ENCODE peak calls at places on chromosomes 2 and 18, in seven cellular contexts. N is GM12892, S is B cell, G is NCI-H187 treated with DMSO at 0.1 percent for 48 hours, T is HT-29, Z is cardiac muscle cell, X is HS-5. W is an unnamed sample.

GRCh38 chr2:85143463-85144082 is 10.4 kb downstream of the TCF7L1 start:
- DNase-seq in N (no peak), S (no peak), G (no peak), T (no peak), Z (no peak), X (no peak), W (no peak)

GRCh38 chr2:42841344-42841743 is 49.0 kb upstream of the HAAO start:
- DNase-seq in N (no peak), S (no peak), G (no peak), T (no peak), Z (no peak), X (no peak), W (no peak)

GRCh38 chr18:55819448-55819847 is 231.5 kb upstream of the TCF4 start:
- DNase-seq in N (no peak), S (no peak), G (no peak), T (no peak), Z (no peak), X (no peak), W (no peak)

GRCh38 chr2:205751621-205752031 is 69.3 kb downstream of the NRP2 start:
- DNase-seq in N (no peak), S (no peak), G (no peak), T (no peak), Z (no peak), X (no peak), W (no peak)

GRCh38 chr2:74405994-74406583 is 15.3 kb downstream of the C2orf81 start:
- DNase-seq in N (no peak), S (peak; percentile 30), G (no peak), T (no peak), Z (no peak), X (no peak), W (no peak)

GRCh38 chr2:100124746-100125145 is 17.6 kb downstream of the AFF3 start:
- DNase-seq in N (no peak), S (no peak), G (no peak), T (no peak), Z (peak; percentile 1), X (peak; percentile 50), W (no peak)

GRCh38 chr2:47300609-47301276 is 102.2 kb upstream of the MSH2 start:
- DNase-seq in N (no peak), S (peak; percentile 66), G (no peak), T (no peak), Z (no peak), X (no peak), W (no peak)

GRCh38 chr2:235105821-235106359 is 154.1 kb downstream of the SH3BP4 start:
- DNase-seq in N (no peak), S (no peak), G (no peak), T (no peak), Z (peak; percentile 19), X (no peak), W (no peak)

GRCh38 chr2:15359716-15360531 is 201.2 kb downstream of the NBAS start:
- DNase-seq in N (no peak), S (no peak), G (no peak), T (peak; percentile 2), Z (peak; percentile 53), X (peak; percentile 82), W (no peak)

GRCh38 chr2:70902067-70902442 is 33.6 kb upstream of the ATP6V1B1 start:
- DNase-seq in N (no peak), S (no peak), G (no peak), T (no peak), Z (no peak), X (peak; percentile 8), W (no peak)

GRCh38 chr2:218323526-218324472 is 31.5 kb upstream of the TMBIM1 start:
- DNase-seq in N (no peak), S (no peak), G (no peak), T (peak; percentile 31), Z (peak; percentile 92), X (no peak), W (no peak)

GRCh38 chr2:44679584-44679983 is 261.9 kb upstream of the SIX3 start:
- DNase-seq in N (no peak), S (no peak), G (no peak), T (no peak), Z (no peak), X (no peak), W (no peak)

GRCh38 chr2:23065210-23065609 is 319.8 kb upstream of the KLHL29 start:
- DNase-seq in N (no peak), S (no peak), G (no peak), T (no peak), Z (no peak), X (no peak), W (no peak)

GRCh38 chr2:25842155-25842554 is 36.1 kb downstream of the ASXL2 start:
- DNase-seq in N (no peak), S (no peak), G (no peak), T (no peak), Z (no peak), X (no peak), W (no peak)

GRCh38 chr2:27729198-27729597 is 42.3 kb upstream of the MRPL33 start:
- DNase-seq in N (no peak), S (no peak), G (no peak), T (no peak), Z (no peak), X (no peak), W (no peak)

GRCh38 chr2:215833531-215834162 is 179.7 kb downstream of the MREG start:
- DNase-seq in N (no peak), S (no peak), G (no peak), T (peak; percentile 45), Z (peak; percentile 93), X (no peak), W (peak; percentile 28)

GRCh38 chr2:47222813-47223564 is 67.9 kb upstream of the STPG4 start:
- DNase-seq in N (no peak), S (no peak), G (no peak), T (no peak), Z (no peak), X (no peak), W (no peak)

GRCh38 chr2:138779451-138780440 is at the start of gene NXPH2:
- DNase-seq in N (no peak), S (no peak), G (no peak), T (no peak), Z (peak; percentile 9), X (no peak), W (no peak)

GRCh38 chr18:36602620-36603019 is 226.2 kb downstream of the TPGS2 start:
- DNase-seq in N (no peak), S (no peak), G (no peak), T (no peak), Z (no peak), X (no peak), W (no peak)

GRCh38 chr2:175062787-175063585 is 57.8 kb upstream of the CHN1 start:
- DNase-seq in N (no peak), S (no peak), G (no peak), T (no peak), Z (no peak), X (no peak), W (peak; percentile 99)

GRCh38 chr2:3489449-3490115 is 29.7 kb downstream of the ADI1 start:
- DNase-seq in N (no peak), S (peak; percentile 34), G (no peak), T (no peak), Z (no peak), X (no peak), W (no peak)

GRCh38 chr2:58182527-58182926 is 58.6 kb downstream of the FANCL start:
- DNase-seq in N (no peak), S (no peak), G (no peak), T (no peak), Z (peak; percentile 6), X (no peak), W (no peak)

GRCh38 chr18:23114911-23115310 is 20.4 kb upstream of the CABLES1 start:
- DNase-seq in N (no peak), S (no peak), G (no peak), T (no peak), Z (peak; percentile 67), X (no peak), W (no peak)

GRCh38 chr2:132424526-132425121 is 8.0 kb downstream of the GPR39 start:
- DNase-seq in N (no peak), S (no peak), G (no peak), T (no peak), Z (peak; percentile 46), X (no peak), W (no peak)

GRCh38 chr2:240248981-240249422 is 108.5 kb upstream of the OTOS start:
- DNase-seq in N (no peak), S (no peak), G (no peak), T (no peak), Z (no peak), X (no peak), W (no peak)

GRCh38 chr2:68715353-68716041 is 19.1 kb upstream of the ARHGAP25 start:
- DNase-seq in N (no peak), S (no peak), G (no peak), T (peak; percentile 67), Z (peak; percentile 64), X (no peak), W (no peak)